ENCODE peak calls at places on chromosomes 11 and 22, in seven cellular contexts. One of them, this sample, is unnamed.

GRCh38 chr22:26586556-26587325 is 3.2 kb downstream of the TPST2 start:
- DNase-seq in NCI-H524: no peak
- DNase-seq in activated CD4-positive, alpha-beta memory T cell treated with anti-CD3 and anti-CD28 coated beads, Interleukin-2, amount 10 ng/mL, durations not matched to agents 7 days and 5 days: no peak
- DNase-seq in EH: no peak
- DNase-seq in left ventricle myocardium inferior: peak
- DNase-seq in astrocyte: no peak
- DNase-seq in HCEC 1CT: no peak
- DNase-seq in this sample: no peak

GRCh38 chr11:73983764-73984543 is 1.3 kb upstream of the UCP2 start:
- DNase-seq in NCI-H524: peak
- DNase-seq in activated CD4-positive, alpha-beta memory T cell treated with anti-CD3 and anti-CD28 coated beads, Interleukin-2, amount 10 ng/mL, durations not matched to agents 7 days and 5 days: no peak
- DNase-seq in EH: no peak
- DNase-seq in left ventricle myocardium inferior: no peak
- DNase-seq in astrocyte: no peak
- DNase-seq in HCEC 1CT: no peak
- DNase-seq in this sample: no peak

GRCh38 chr11:441418-442274 is at the start of gene ANO9:
- DNase-seq in NCI-H524: peak
- DNase-seq in activated CD4-positive, alpha-beta memory T cell treated with anti-CD3 and anti-CD28 coated beads, Interleukin-2, amount 10 ng/mL, durations not matched to agents 7 days and 5 days: peak
- DNase-seq in EH: no peak
- DNase-seq in left ventricle myocardium inferior: no peak
- DNase-seq in astrocyte: no peak
- DNase-seq in HCEC 1CT: no peak
- DNase-seq in this sample: peak

GRCh38 chr22:45317551-45318167 is 7.9 kb downstream of the FAM118A start:
- DNase-seq in NCI-H524: peak
- DNase-seq in activated CD4-positive, alpha-beta memory T cell treated with anti-CD3 and anti-CD28 coated beads, Interleukin-2, amount 10 ng/mL, durations not matched to agents 7 days and 5 days: peak
- DNase-seq in EH: peak
- DNase-seq in left ventricle myocardium inferior: peak
- DNase-seq in astrocyte: peak
- DNase-seq in HCEC 1CT: no peak
- DNase-seq in this sample: no peak

GRCh38 chr11:93740802-93741093 is 547 bp downstream of the TAF1D start:
- DNase-seq in NCI-H524: peak
- DNase-seq in activated CD4-positive, alpha-beta memory T cell treated with anti-CD3 and anti-CD28 coated beads, Interleukin-2, amount 10 ng/mL, durations not matched to agents 7 days and 5 days: peak
- DNase-seq in EH: peak
- DNase-seq in left ventricle myocardium inferior: peak
- DNase-seq in astrocyte: peak
- DNase-seq in HCEC 1CT: peak
- DNase-seq in this sample: peak

GRCh38 chr11:68262544-68262827 is 9.3 kb downstream of the C11orf24 start:
- DNase-seq in NCI-H524: no peak
- DNase-seq in activated CD4-positive, alpha-beta memory T cell treated with anti-CD3 and anti-CD28 coated beads, Interleukin-2, amount 10 ng/mL, durations not matched to agents 7 days and 5 days: no peak
- DNase-seq in EH: no peak
- DNase-seq in left ventricle myocardium inferior: no peak
- DNase-seq in astrocyte: no peak
- DNase-seq in HCEC 1CT: no peak
- DNase-seq in this sample: no peak

GRCh38 chr11:86108890-86109638 is 40.2 kb upstream of the PICALM start:
- DNase-seq in NCI-H524: peak
- DNase-seq in activated CD4-positive, alpha-beta memory T cell treated with anti-CD3 and anti-CD28 coated beads, Interleukin-2, amount 10 ng/mL, durations not matched to agents 7 days and 5 days: no peak
- DNase-seq in EH: no peak
- DNase-seq in left ventricle myocardium inferior: no peak
- DNase-seq in astrocyte: no peak
- DNase-seq in HCEC 1CT: no peak
- DNase-seq in this sample: no peak

GRCh38 chr22:45083659-45084305 is 74.0 kb upstream of the PHF21B start:
- DNase-seq in NCI-H524: peak
- DNase-seq in activated CD4-positive, alpha-beta memory T cell treated with anti-CD3 and anti-CD28 coated beads, Interleukin-2, amount 10 ng/mL, durations not matched to agents 7 days and 5 days: no peak
- DNase-seq in EH: peak
- DNase-seq in left ventricle myocardium inferior: no peak
- DNase-seq in astrocyte: peak
- DNase-seq in HCEC 1CT: peak
- DNase-seq in this sample: no peak

GRCh38 chr11:88618716-88619462 is 281.4 kb upstream of the CTSC start:
- DNase-seq in NCI-H524: no peak
- DNase-seq in activated CD4-positive, alpha-beta memory T cell treated with anti-CD3 and anti-CD28 coated beads, Interleukin-2, amount 10 ng/mL, durations not matched to agents 7 days and 5 days: no peak
- DNase-seq in EH: peak
- DNase-seq in left ventricle myocardium inferior: no peak
- DNase-seq in astrocyte: no peak
- DNase-seq in HCEC 1CT: no peak
- DNase-seq in this sample: no peak

GRCh38 chr11:109015283-109015682 is 350.4 kb downstream of the DDX10 start:
- DNase-seq in NCI-H524: no peak
- DNase-seq in activated CD4-positive, alpha-beta memory T cell treated with anti-CD3 and anti-CD28 coated beads, Interleukin-2, amount 10 ng/mL, durations not matched to agents 7 days and 5 days: no peak
- DNase-seq in EH: peak
- DNase-seq in left ventricle myocardium inferior: no peak
- DNase-seq in astrocyte: peak
- DNase-seq in HCEC 1CT: peak
- DNase-seq in this sample: no peak